ENCODE peak calls at places on chromosomes 16 and 17, in eight cellular contexts. D, E, M, W, K, I, U and R are unnamed samples.

GRCh38 chr17:66076546-66077190 is 115.3 kb downstream of the CEP112 start:
- DNase-seq in D (no peak), E (no peak), M (no peak), W (no peak), K (no peak), I (no peak), U (no peak), R (no peak)

GRCh38 chr17:78629436-78629995 is 52.3 kb upstream of the DNAH17 start:
- DNase-seq in D (no peak), E (no peak), M (no peak), W (no peak), K (no peak), I (no peak), U (no peak), R (no peak)

GRCh38 chr17:43018008-43018853 is 4.0 kb downstream of the VAT1 start:
- DNase-seq in D (no peak), E (no peak), M (no peak), W (no peak), K (peak), I (no peak), U (no peak), R (no peak)

GRCh38 chr16:35141303-35141702 is 1681.9 kb downstream of the TP53TG3F start:
- DNase-seq in D (no peak), E (no peak), M (no peak), W (no peak), K (no peak), I (no peak), U (no peak), R (no peak)

GRCh38 chr17:41835214-41835799 is 725 bp downstream of the NT5C3B start:
- DNase-seq in D (no peak), E (no peak), M (no peak), W (no peak), K (peak), I (no peak), U (no peak), R (peak)

GRCh38 chr17:44828919-44829557 is 1.0 kb downstream of the GJC1 start:
- DNase-seq in D (peak), E (peak), M (no peak), W (no peak), K (no peak), I (no peak), U (no peak), R (no peak)

GRCh38 chr17:26818736-26819135 is 475.2 kb upstream of the WSB1 start:
- DNase-seq in D (peak), E (no peak), M (peak), W (no peak), K (no peak), I (no peak), U (no peak), R (no peak)

GRCh38 chr17:33038740-33039139 is 47.1 kb downstream of the SPACA3 start:
- DNase-seq in D (peak), E (peak), M (peak), W (peak), K (peak), I (no peak), U (no peak), R (no peak)

GRCh38 chr16:22323173-22323997 is 26.2 kb downstream of the POLR3E start:
- DNase-seq in D (no peak), E (no peak), M (no peak), W (no peak), K (no peak), I (no peak), U (no peak), R (no peak)

GRCh38 chr17:74354123-74354522 is 7.5 kb downstream of the BTBD17 start:
- DNase-seq in D (no peak), E (peak), M (no peak), W (peak), K (peak), I (peak), U (no peak), R (no peak)

GRCh38 chr17:910503-911194 is 68.9 kb downstream of the NXN start:
- DNase-seq in D (peak), E (no peak), M (no peak), W (no peak), K (no peak), I (no peak), U (no peak), R (no peak)

GRCh38 chr17:75478508-75478907 is 22.1 kb downstream of the TMEM94 start:
- DNase-seq in D (no peak), E (no peak), M (peak), W (no peak), K (no peak), I (no peak), U (no peak), R (no peak)

GRCh38 chr17:5901731-5902660 is 168.2 kb upstream of the WSCD1 start:
- DNase-seq in D (no peak), E (no peak), M (no peak), W (no peak), K (peak), I (no peak), U (no peak), R (no peak)

GRCh38 chr17:76949913-76950695 is 81.9 kb downstream of the MGAT5B start:
- DNase-seq in D (no peak), E (no peak), M (no peak), W (no peak), K (no peak), I (no peak), U (no peak), R (no peak)

GRCh38 chr16:66480265-66481080 is 53.4 kb downstream of the BEAN1 start:
- DNase-seq in D (no peak), E (no peak), M (no peak), W (no peak), K (no peak), I (no peak), U (no peak), R (no peak)

GRCh38 chr16:67241008-67241900 is 6.0 kb downstream of the FHOD1 start:
- DNase-seq in D (peak), E (no peak), M (peak), W (peak), K (no peak), I (no peak), U (peak), R (no peak)

GRCh38 chr17:7438050-7438614 is 1.2 kb upstream of the FGF11 start:
- DNase-seq in D (no peak), E (peak), M (no peak), W (peak), K (peak), I (peak), U (peak), R (no peak)

GRCh38 chr16:14455577-14455976 is 174.5 kb downstream of the PARN start:
- DNase-seq in D (peak), E (no peak), M (peak), W (no peak), K (no peak), I (no peak), U (no peak), R (no peak)

GRCh38 chr16:15682105-15682570 is 32.1 kb downstream of the NDE1 start:
- DNase-seq in D (peak), E (peak), M (peak), W (no peak), K (peak), I (no peak), U (no peak), R (no peak)

GRCh38 chr16:455453-455852 is 30.0 kb downstream of the RAB11FIP3 start:
- DNase-seq in D (no peak), E (no peak), M (no peak), W (no peak), K (no peak), I (no peak), U (no peak), R (no peak)

GRCh38 chr16:66295191-66295590 is 71.3 kb upstream of the CDH5 start:
- DNase-seq in D (no peak), E (no peak), M (no peak), W (no peak), K (no peak), I (no peak), U (no peak), R (no peak)

GRCh38 chr16:2884041-2884451 is 1.0 kb downstream of the FLYWCH2 start:
- DNase-seq in D (no peak), E (no peak), M (no peak), W (no peak), K (no peak), I (no peak), U (no peak), R (no peak)

GRCh38 chr16:11613381-11614303 is 26.9 kb upstream of the LITAF start:
- DNase-seq in D (no peak), E (peak), M (no peak), W (peak), K (no peak), I (no peak), U (no peak), R (no peak)

GRCh38 chr17:41404024-41404651 is 6.7 kb upstream of the KRT31 start:
- DNase-seq in D (peak), E (no peak), M (peak), W (no peak), K (no peak), I (no peak), U (peak), R (no peak)

GRCh38 chr16:83945587-83945986 is 7.5 kb upstream of the OSGIN1 start:
- DNase-seq in D (no peak), E (no peak), M (no peak), W (no peak), K (no peak), I (no peak), U (no peak), R (no peak)

GRCh38 chr17:50684612-50685333 is 22.9 kb downstream of the ANKRD40 start:
- DNase-seq in D (no peak), E (no peak), M (no peak), W (no peak), K (no peak), I (no peak), U (no peak), R (no peak)

GRCh38 chr16:22300427-22301071 is 3.3 kb downstream of the POLR3E start:
- DNase-seq in D (peak), E (peak), M (peak), W (peak), K (peak), I (no peak), U (no peak), R (no peak)

DNA sequence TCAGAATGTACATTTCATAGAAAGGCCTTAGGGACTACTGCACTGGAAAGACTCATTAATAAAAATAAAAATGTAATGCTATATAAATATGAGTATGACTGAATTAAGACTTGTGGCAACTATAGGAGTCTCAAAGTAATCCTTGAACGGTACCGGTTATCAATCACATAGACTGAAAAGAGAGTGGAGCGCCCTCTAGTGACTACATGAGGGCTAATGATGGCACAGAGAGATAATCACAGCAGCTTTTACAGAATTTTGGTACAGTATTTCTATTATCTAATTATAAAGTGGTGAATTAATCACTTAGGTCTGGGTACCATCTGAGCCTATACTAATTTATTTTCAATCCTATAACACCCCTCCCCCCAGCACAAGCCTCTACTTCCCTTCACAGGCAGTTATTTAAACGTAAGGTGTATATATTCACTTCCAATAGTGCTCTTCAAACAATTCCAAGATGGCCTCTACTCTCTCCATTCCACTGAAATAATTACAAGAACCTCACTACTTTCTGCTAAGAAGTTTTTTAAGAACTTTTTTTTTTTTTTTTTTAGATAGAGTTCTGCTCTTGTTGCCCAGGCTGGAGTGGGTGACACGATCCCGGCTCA is 40.7 kb upstream of the ANKFY1 start:
- DNase-seq in D (peak), E (peak), M (peak), W (no peak), K (peak), I (no peak), U (no peak), R (peak)
- TF ChIP-seq CTCF in D (peak), E (peak), M (peak), W (peak), K (peak), I (peak), U (peak), R (peak)

GRCh38 chr17:59451706-59452105 is 113.7 kb upstream of the DHX40 start:
- DNase-seq in D (peak), E (no peak), M (peak), W (no peak), K (no peak), I (no peak), U (no peak), R (no peak)
- TF ChIP-seq CTCF in D (no peak), E (no peak), M (no peak), W (no peak), K (no peak), I (no peak), U (no peak), R (no peak)

DNA sequence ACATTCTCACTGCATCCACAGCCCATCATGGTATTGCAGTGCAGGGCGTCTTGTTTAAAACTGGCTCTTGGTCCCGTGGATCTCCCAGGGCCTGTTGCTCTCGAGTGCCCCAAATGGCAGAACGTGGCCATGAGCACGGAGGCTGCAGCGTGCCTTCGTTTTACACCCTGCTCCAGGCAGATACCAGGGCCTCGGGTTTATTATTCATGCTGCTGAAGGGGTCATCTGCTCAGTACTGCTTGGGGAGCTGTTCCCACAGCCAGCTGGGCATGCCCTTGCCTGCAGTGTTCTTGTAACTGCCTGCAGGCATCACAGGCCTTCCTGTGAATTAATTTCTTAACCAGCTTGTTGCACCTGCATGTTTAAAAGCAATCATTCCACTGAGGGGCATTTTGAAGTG is 129.7 kb upstream of the CHMP6 start:
- DNase-seq in D (peak), E (no peak), M (peak), W (no peak), K (peak), I (no peak), U (no peak), R (no peak)
- TF ChIP-seq CTCF in D (peak), E (no peak), M (peak), W (peak), K (no peak), I (no peak), U (peak), R (peak)

GRCh38 chr16:54812229-54812628 is 118.4 kb upstream of the IRX5 start:
- DNase-seq in D (peak), E (no peak), M (no peak), W (no peak), K (no peak), I (no peak), U (no peak), R (no peak)
- TF ChIP-seq CTCF in D (peak), E (peak), M (no peak), W (peak), K (no peak), I (no peak), U (no peak), R (peak)